ENCODE peak calls at places on chromosomes 5 and 9, in five cellular contexts. One of them, this sample, is unnamed.

GRCh38 chr9:134175808-134176598 is 11.6 kb upstream of the RNU6ATAC start:
- DNase-seq in breast epithelium: no peak
- DNase-seq in mucosa of descending colon: no peak
- DNase-seq in heart left ventricle: peak; percentile 51
- DNase-seq in bronchial epithelial cell: no peak
- DNase-seq in this sample: no peak

GRCh38 chr5:126477281-126477680 is 54.1 kb downstream of the GRAMD2B start:
- DNase-seq in mucosa of descending colon: no peak
- DNase-seq in heart left ventricle: no peak
- DNase-seq in bronchial epithelial cell: no peak
- DNase-seq in breast epithelium: no peak
- DNase-seq in this sample: no peak

GRCh38 chr9:34555435-34556230 is 32.8 kb upstream of the ENHO start:
- DNase-seq in bronchial epithelial cell: no peak
- DNase-seq in mucosa of descending colon: no peak
- DNase-seq in heart left ventricle: no peak
- DNase-seq in breast epithelium: no peak
- DNase-seq in this sample: no peak

GRCh38 chr5:93461751-93462150 is 119.3 kb downstream of the NR2F1-AS1 start:
- DNase-seq in mucosa of descending colon: no peak
- DNase-seq in bronchial epithelial cell: peak; percentile 7
- DNase-seq in heart left ventricle: no peak
- DNase-seq in breast epithelium: no peak
- DNase-seq in this sample: no peak

GRCh38 chr9:87546704-87547103 is 49.0 kb downstream of the DAPK1 start:
- DNase-seq in bronchial epithelial cell: peak; percentile 22
- DNase-seq in mucosa of descending colon: no peak
- DNase-seq in breast epithelium: no peak
- DNase-seq in heart left ventricle: no peak
- DNase-seq in this sample: no peak

GRCh38 chr5:55855509-55855908 is 4.4 kb downstream of the IL31RA start:
- DNase-seq in bronchial epithelial cell: no peak
- DNase-seq in breast epithelium: no peak
- DNase-seq in mucosa of descending colon: no peak
- DNase-seq in heart left ventricle: no peak
- DNase-seq in this sample: no peak

GRCh38 chr5:57499262-57500050 is 16.8 kb upstream of the ACTBL2 start:
- DNase-seq in mucosa of descending colon: no peak
- DNase-seq in bronchial epithelial cell: peak; percentile 76
- DNase-seq in heart left ventricle: no peak
- DNase-seq in breast epithelium: no peak
- DNase-seq in this sample: peak; percentile 42

GRCh38 chr5:109281136-109281690 is 128.6 kb downstream of the PJA2 start:
- DNase-seq in mucosa of descending colon: no peak
- DNase-seq in bronchial epithelial cell: peak; percentile 4
- DNase-seq in heart left ventricle: no peak
- DNase-seq in breast epithelium: no peak
- DNase-seq in this sample: no peak

GRCh38 chr9:135797507-135798302 is 95.7 kb downstream of the KCNT1 start:
- DNase-seq in breast epithelium: no peak
- DNase-seq in mucosa of descending colon: peak; percentile 36
- DNase-seq in heart left ventricle: peak; percentile 56
- DNase-seq in bronchial epithelial cell: peak; percentile 21
- DNase-seq in this sample: peak; percentile 74

GRCh38 chr9:83980395-83981125 is at the start of gene RMI1:
- DNase-seq in breast epithelium: peak; percentile 99
- DNase-seq in mucosa of descending colon: peak; percentile 100
- DNase-seq in bronchial epithelial cell: peak; percentile 86
- DNase-seq in heart left ventricle: peak; percentile 99
- DNase-seq in this sample: peak; percentile 94
- TF ChIP-seq CTCF in breast epithelium: peak; percentile 6
- TF ChIP-seq CTCF in mucosa of descending colon: no peak
- TF ChIP-seq CTCF in bronchial epithelial cell: peak; percentile 36
- TF ChIP-seq CTCF in heart left ventricle: peak; percentile 42
- TF ChIP-seq CTCF in this sample: no peak

DNA sequence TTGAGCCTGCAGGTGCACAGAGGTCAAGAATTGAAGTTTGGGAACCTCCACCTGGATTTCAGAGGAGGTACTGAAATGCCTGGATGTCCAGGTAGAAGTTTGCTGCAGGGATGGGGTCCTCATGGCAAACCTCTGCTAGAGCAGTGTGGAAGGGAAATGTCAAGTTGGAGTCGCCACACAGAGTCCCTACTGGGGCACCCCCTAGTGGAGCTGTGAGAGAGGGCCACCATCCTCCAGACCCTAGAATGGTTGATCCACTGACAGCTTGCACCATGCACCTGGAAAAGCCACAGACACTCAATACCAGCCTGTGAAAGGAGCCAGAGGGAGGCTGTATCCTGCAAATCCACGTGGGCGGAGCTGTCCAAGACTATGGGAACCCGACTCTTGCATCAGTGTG is 78.0 kb downstream of the GABRA1 start:
- DNase-seq in mucosa of descending colon: no peak
- DNase-seq in bronchial epithelial cell: no peak
- DNase-seq in breast epithelium: no peak
- DNase-seq in heart left ventricle: no peak
- DNase-seq in this sample: no peak
- TF ChIP-seq CTCF in mucosa of descending colon: no peak
- TF ChIP-seq CTCF in bronchial epithelial cell: no peak
- TF ChIP-seq CTCF in breast epithelium: no peak
- TF ChIP-seq CTCF in heart left ventricle: no peak
- TF ChIP-seq CTCF in this sample: peak; percentile 29

GRCh38 chr5:16791036-16791705 is 144.9 kb downstream of the MYO10 start:
- DNase-seq in bronchial epithelial cell: peak; percentile 58
- DNase-seq in mucosa of descending colon: no peak
- DNase-seq in heart left ventricle: no peak
- DNase-seq in breast epithelium: no peak
- DNase-seq in this sample: peak; percentile 66
- TF ChIP-seq CTCF in bronchial epithelial cell: peak; percentile 38
- TF ChIP-seq CTCF in mucosa of descending colon: peak; percentile 12
- TF ChIP-seq CTCF in heart left ventricle: peak; percentile 70
- TF ChIP-seq CTCF in breast epithelium: peak; percentile 58
- TF ChIP-seq CTCF in this sample: peak; percentile 64

DNA sequence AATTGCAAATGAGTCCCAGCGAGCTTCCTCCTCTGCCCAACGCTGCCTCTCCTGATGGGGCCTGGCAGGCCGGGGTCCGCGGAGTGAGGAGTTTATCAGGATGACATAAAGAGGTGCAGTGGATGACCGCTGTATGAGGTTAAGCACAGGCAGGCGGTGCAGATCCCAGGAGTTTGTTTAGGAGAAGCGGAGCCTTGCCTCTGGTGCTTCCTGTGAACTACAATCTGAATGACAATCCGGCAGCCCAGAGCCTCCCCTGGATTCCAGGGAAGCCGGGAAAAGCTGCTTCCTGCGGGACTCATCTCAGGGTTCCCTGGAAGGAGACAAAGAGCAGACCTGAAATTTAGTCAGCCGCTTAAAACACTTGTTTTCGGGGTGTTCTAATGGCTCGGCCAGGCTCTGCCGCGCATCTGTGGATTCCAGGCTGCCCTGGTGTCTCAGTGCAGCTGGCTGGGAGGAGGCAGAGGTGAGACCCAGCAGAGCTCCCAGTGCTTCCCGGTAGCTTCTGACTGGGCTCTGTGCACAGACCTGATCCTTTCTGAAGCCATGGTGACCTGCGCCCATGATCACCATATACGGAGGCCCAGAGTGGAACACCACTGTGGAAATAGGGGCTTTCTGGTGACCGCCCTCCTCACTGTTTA is 69.9 kb upstream of the IRX4 start:
- DNase-seq in mucosa of descending colon: no peak
- DNase-seq in heart left ventricle: no peak
- DNase-seq in breast epithelium: no peak
- DNase-seq in bronchial epithelial cell: no peak
- DNase-seq in this sample: no peak
- TF ChIP-seq CTCF in mucosa of descending colon: no peak
- TF ChIP-seq CTCF in heart left ventricle: no peak
- TF ChIP-seq CTCF in breast epithelium: no peak
- TF ChIP-seq CTCF in bronchial epithelial cell: no peak
- TF ChIP-seq CTCF in this sample: no peak

DNA sequence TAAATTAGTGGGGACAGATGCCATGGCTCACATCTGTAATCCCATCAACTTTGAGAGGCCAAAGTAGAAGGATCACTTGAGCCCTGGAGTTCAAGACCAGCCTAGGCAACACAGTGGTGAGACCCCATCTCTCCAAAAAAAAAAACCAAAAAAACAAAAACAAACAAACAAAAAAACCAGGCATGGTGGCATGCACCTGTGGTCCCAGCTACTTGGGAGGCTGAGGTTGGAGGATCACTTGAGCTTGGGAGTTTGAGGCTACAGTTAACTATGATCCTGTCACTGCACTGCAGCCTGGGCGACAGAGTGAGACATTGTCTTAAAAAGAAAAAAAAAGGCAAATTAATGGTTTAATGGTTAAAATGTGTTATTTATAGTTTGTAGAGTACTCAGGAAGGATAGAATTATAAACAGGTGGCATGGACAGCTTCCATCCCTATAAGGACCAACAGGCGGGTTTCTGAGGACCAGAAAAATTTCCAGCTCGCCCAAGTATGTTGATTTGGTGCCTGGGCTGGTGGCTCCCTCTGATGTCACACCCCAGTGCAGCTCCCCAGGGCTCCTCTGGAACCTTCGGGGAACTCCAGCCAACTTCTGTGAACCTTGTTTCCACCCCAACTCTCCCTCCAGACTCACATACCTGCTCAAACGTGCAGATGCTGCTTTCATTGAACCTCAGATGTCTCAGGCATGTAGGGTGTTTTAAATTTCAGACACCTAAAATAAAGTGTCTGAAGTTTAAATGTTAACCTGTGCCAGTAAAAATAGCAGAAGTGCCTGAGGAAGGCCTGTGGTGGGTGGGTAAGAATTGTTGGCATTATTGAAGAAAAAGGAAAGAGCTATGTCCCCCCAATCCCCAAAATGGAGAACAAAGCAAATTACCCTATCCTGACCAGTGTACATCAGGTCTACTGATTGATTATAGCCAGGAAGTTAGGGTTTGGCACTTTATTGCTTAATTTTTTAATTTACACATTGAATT is 69.0 kb downstream of the TRIO start:
- DNase-seq in breast epithelium: no peak
- DNase-seq in mucosa of descending colon: no peak
- DNase-seq in bronchial epithelial cell: no peak
- DNase-seq in heart left ventricle: no peak
- DNase-seq in this sample: peak; percentile 52
- TF ChIP-seq CTCF in breast epithelium: no peak
- TF ChIP-seq CTCF in mucosa of descending colon: no peak
- TF ChIP-seq CTCF in bronchial epithelial cell: no peak
- TF ChIP-seq CTCF in heart left ventricle: no peak
- TF ChIP-seq CTCF in this sample: peak; percentile 13

This sample was measured in GM13977.